ENCODE peak calls at places on chromosomes 6 and 20, in seven cellular contexts. H is A549, G is right lobe of liver, L is H1, J is breast epithelium, T is transverse colon, W is tibial nerve. D is an unnamed sample.

GRCh38 chr20:56001106-56001785 is 4.1 kb downstream of the CBLN4 start:
- DNase-seq in H (no peak), G (peak), L (no peak), J (no peak), T (no peak), W (no peak), D (no peak)

GRCh38 chr6:32982084-32982701 is 13.8 kb downstream of the BRD2 start:
- DNase-seq in H (no peak), G (no peak), L (no peak), J (no peak), T (no peak), W (no peak), D (no peak)

GRCh38 chr20:58048096-58048702 is 180.3 kb downstream of the ANKRD60 start:
- DNase-seq in H (peak), G (no peak), L (no peak), J (peak), T (no peak), W (no peak), D (no peak)

GRCh38 chr6:154995241-154996162 is at the start of gene TIAM2:
- DNase-seq in H (peak), G (no peak), L (no peak), J (no peak), T (no peak), W (no peak), D (no peak)

GRCh38 chr6:11027565-11028110 is 16.5 kb downstream of the ELOVL2 start:
- DNase-seq in H (no peak), G (no peak), L (no peak), J (no peak), T (no peak), W (no peak), D (no peak)

GRCh38 chr20:496126-496696 is 33.9 kb upstream of the TBC1D20 start:
- DNase-seq in H (no peak), G (peak), L (no peak), J (no peak), T (no peak), W (no peak), D (no peak)

GRCh38 chr6:142323377-142323776 is 21.6 kb downstream of the ADGRG6 start:
- DNase-seq in H (peak), G (no peak), L (no peak), J (no peak), T (no peak), W (no peak), D (no peak)

GRCh38 chr20:58078741-58079522 is 149.5 kb downstream of the ANKRD60 start:
- DNase-seq in H (no peak), G (no peak), L (no peak), J (peak), T (no peak), W (no peak), D (no peak)

GRCh38 chr6:43724914-43725642 is 37.5 kb upstream of the MRPS18A start:
- DNase-seq in H (no peak), G (peak), L (no peak), J (peak), T (peak), W (peak), D (peak)

GRCh38 chr6:170160628-170161611 is 130.0 kb downstream of the DLL1 start:
- DNase-seq in H (no peak), G (peak), L (no peak), J (no peak), T (no peak), W (no peak), D (no peak)

GRCh38 chr6:170164271-170164900 is 126.5 kb downstream of the DLL1 start:
- DNase-seq in H (no peak), G (peak), L (no peak), J (no peak), T (no peak), W (no peak), D (no peak)

GRCh38 chr6:170163405-170164170 is 127.3 kb downstream of the DLL1 start:
- DNase-seq in H (no peak), G (no peak), L (no peak), J (no peak), T (no peak), W (no peak), D (no peak)

GRCh38 chr6:170162011-170162770 is 128.7 kb downstream of the DLL1 start:
- DNase-seq in H (no peak), G (peak), L (no peak), J (no peak), T (no peak), W (no peak), D (no peak)

GRCh38 chr6:170162771-170163404 is 128.0 kb downstream of the DLL1 start:
- DNase-seq in H (no peak), G (no peak), L (no peak), J (no peak), T (no peak), W (no peak), D (no peak)
- TF ChIP-seq POLR2A in H (no peak), G (no peak), L (no peak), J (no peak), T (no peak), W (no peak), D (no peak)

GRCh38 chr20:49594929-49595311 is 27.0 kb upstream of the PTGIS start:
- DNase-seq in H (no peak), G (no peak), L (no peak), J (no peak), T (no peak), W (no peak), D (no peak)
- H3K27ac ChIP-seq in H (peak), G (no peak), L (no peak), J (peak), T (peak), W (peak), D (peak)

GRCh38 chr20:50172347-50173013 is 18.1 kb upstream of the CEBPB start:
- DNase-seq in H (peak), G (peak), L (peak), J (peak), T (peak), W (peak), D (no peak)
- TF ChIP-seq POLR2A in H (peak), G (peak), L (no peak), J (peak), T (peak), W (peak), D (no peak)

GRCh38 chr6:98627129-98627775 is 207.1 kb upstream of the POU3F2 start:
- DNase-seq in H (no peak), G (no peak), L (no peak), J (no peak), T (no peak), W (no peak), D (no peak)
- H3K27ac ChIP-seq in H (no peak), G (no peak), L (no peak), J (no peak), T (no peak), W (no peak), D (no peak)

GRCh38 chr6:27145731-27146455 is 101.6 kb upstream of the PRSS16 start:
- DNase-seq in H (peak), G (peak), L (no peak), J (peak), T (peak), W (peak), D (no peak)
- TF ChIP-seq POLR2A in H (peak), G (peak), L (peak), J (no peak), T (peak), W (peak), D (peak)

GRCh38 chr6:30830438-30830837 is 53.9 kb upstream of the DDR1 start:
- DNase-seq in H (no peak), G (no peak), L (no peak), J (no peak), T (no peak), W (no peak), D (no peak)
- H3K27ac ChIP-seq in H (no peak), G (peak), L (no peak), J (no peak), T (peak), W (peak), D (peak)

GRCh38 chr20:50192364-50193168 is 1.9 kb downstream of the CEBPB start:
- DNase-seq in H (peak), G (peak), L (no peak), J (peak), T (peak), W (peak), D (no peak)

GRCh38 chr20:50189681-50190250 is 864 bp upstream of the CEBPB start:
- DNase-seq in H (peak), G (peak), L (no peak), J (peak), T (peak), W (no peak), D (no peak)

GRCh38 chr20:50191566-50192363 is 1.1 kb downstream of the CEBPB start:
- DNase-seq in H (peak), G (peak), L (no peak), J (peak), T (peak), W (no peak), D (peak)

GRCh38 chr20:50190251-50191064 is at the start of gene CEBPB:
- DNase-seq in H (peak), G (peak), L (no peak), J (peak), T (peak), W (peak), D (peak)

GRCh38 chr20:50191065-50191565 is 485 bp downstream of the CEBPB start:
- DNase-seq in H (no peak), G (peak), L (no peak), J (peak), T (peak), W (peak), D (no peak)
- TF ChIP-seq POLR2A in H (peak), G (peak), L (no peak), J (no peak), T (no peak), W (no peak), D (no peak)

DNA sequence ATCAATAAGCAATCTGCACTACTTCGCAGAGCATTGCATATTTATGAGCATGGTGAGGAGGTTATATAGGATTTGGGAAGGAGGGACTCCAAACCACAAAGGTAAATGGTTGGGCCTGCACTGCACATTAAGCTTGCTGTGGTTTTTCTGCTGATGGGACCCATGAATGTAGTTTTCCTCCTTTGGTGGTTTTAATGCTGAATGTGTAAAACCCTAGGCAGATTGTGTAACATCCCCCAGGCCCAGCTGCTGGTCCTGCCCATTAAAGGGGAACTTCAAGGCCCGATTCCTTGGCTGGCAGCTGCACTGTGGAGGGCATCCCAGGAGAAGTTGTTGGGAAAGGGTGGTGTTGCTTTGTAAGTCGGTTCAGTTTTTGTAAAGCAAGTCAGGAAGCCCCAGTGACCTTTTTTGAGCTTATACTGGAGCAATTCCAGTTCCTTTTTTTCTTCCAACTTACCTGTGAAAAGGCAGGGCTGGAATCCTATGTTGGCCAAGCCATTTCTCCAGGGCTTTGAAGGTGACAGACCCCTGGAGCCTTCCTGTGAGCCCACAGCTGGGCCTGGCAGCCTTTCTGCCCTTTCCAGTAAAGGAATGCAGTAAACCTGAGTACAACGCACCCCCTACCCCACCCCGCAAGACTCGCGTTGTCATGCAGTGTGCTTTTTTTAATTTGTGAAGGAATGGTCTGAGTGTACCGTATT is 43.1 kb upstream of the NAA20 start:
- DNase-seq in H (no peak), G (no peak), L (no peak), J (peak), T (peak), W (peak), D (no peak)
- H3K27ac ChIP-seq in H (peak), G (peak), L (no peak), J (peak), T (peak), W (peak), D (peak)

DNA sequence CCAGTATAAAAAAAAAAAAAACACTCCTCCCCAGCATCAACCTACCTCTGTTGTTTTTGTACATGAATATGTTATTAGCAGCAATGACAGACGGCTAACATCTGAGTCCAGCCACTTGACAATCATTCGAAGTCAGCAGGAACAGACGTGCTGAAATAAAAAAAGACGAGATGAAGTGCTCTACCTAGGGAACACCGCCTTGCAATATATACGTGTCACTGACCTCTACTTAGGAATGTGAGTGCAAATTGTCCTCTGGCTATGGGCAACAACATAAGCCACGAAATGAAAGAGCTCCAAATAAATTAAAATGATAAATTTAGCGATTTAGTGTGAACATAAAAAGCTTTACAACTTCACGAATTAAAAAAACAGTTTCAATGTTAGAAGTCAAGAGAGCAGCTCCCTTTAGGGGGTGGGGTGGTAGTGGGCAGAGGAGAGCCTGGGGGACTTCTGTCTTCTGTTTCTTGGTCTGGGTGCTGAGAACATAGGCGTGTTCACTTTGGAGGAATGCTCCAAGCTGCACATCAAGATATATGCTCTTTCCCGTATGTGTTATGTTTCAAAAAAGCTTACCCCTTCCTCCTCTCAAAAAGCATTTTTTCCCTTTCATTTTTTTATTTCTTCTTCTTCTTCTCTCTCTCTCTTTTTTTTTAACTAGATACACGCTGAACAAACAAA is 23.3 kb downstream of the EDN1 start:
- DNase-seq in H (peak), G (no peak), L (no peak), J (no peak), T (no peak), W (no peak), D (no peak)
- TF ChIP-seq POLR2A in H (no peak), G (no peak), L (no peak), J (no peak), T (no peak), W (no peak), D (no peak)